ENCODE peak calls at places on chromosomes 1 and 21, in six cellular contexts. One of them, this sample, is unnamed.

GRCh38 chr1:245500546-245500945 is 345.8 kb downstream of the KIF26B start:
- DNase-seq in GM06990: no peak
- DNase-seq in thyroid gland: peak
- DNase-seq in esophagus squamous epithelium: no peak
- DNase-seq in HepG2: no peak
- DNase-seq in CD8-positive, alpha-beta memory T cell: no peak
- DNase-seq in this sample: peak

GRCh38 chr1:4048921-4049320 is 148.8 kb upstream of the C1orf174 start:
- DNase-seq in GM06990: no peak
- DNase-seq in thyroid gland: no peak
- DNase-seq in esophagus squamous epithelium: no peak
- DNase-seq in CD8-positive, alpha-beta memory T cell: no peak
- DNase-seq in HepG2: no peak
- DNase-seq in this sample: no peak

GRCh38 chr1:118773656-118774055 is 214.5 kb downstream of the TBX15 start:
- DNase-seq in thyroid gland: no peak
- DNase-seq in esophagus squamous epithelium: no peak
- DNase-seq in CD8-positive, alpha-beta memory T cell: no peak
- DNase-seq in GM06990: no peak
- DNase-seq in HepG2: no peak
- DNase-seq in this sample: no peak

GRCh38 chr21:14482165-14482564 is 64.0 kb downstream of the SAMSN1 start:
- DNase-seq in CD8-positive, alpha-beta memory T cell: no peak
- DNase-seq in esophagus squamous epithelium: no peak
- DNase-seq in GM06990: peak
- DNase-seq in HepG2: no peak
- DNase-seq in thyroid gland: no peak
- DNase-seq in this sample: no peak

GRCh38 chr1:67555487-67556296 is 125.5 kb upstream of the SERBP1 start:
- DNase-seq in GM06990: peak
- DNase-seq in esophagus squamous epithelium: no peak
- DNase-seq in HepG2: no peak
- DNase-seq in thyroid gland: no peak
- DNase-seq in CD8-positive, alpha-beta memory T cell: no peak
- DNase-seq in this sample: no peak

GRCh38 chr21:17585875-17586450 is 26.7 kb downstream of the BTG3 start:
- DNase-seq in HepG2: peak
- DNase-seq in CD8-positive, alpha-beta memory T cell: no peak
- DNase-seq in thyroid gland: no peak
- DNase-seq in GM06990: no peak
- DNase-seq in esophagus squamous epithelium: no peak
- DNase-seq in this sample: no peak

GRCh38 chr1:91406773-91407389 is 2.2 kb upstream of the HFM1 start:
- DNase-seq in GM06990: no peak
- DNase-seq in thyroid gland: no peak
- DNase-seq in esophagus squamous epithelium: no peak
- DNase-seq in HepG2: peak
- DNase-seq in CD8-positive, alpha-beta memory T cell: no peak
- DNase-seq in this sample: no peak

GRCh38 chr1:46580140-46580903 is 23.7 kb downstream of the MKNK1 start:
- DNase-seq in thyroid gland: no peak
- DNase-seq in HepG2: peak
- DNase-seq in CD8-positive, alpha-beta memory T cell: no peak
- DNase-seq in esophagus squamous epithelium: no peak
- DNase-seq in GM06990: no peak
- DNase-seq in this sample: no peak

GRCh38 chr1:153447498-153448170 is 12.8 kb downstream of the S100A7 start:
- DNase-seq in CD8-positive, alpha-beta memory T cell: no peak
- DNase-seq in thyroid gland: no peak
- DNase-seq in GM06990: no peak
- DNase-seq in HepG2: no peak
- DNase-seq in esophagus squamous epithelium: no peak
- DNase-seq in this sample: peak

GRCh38 chr21:45997205-45997494 is 15.6 kb downstream of the COL6A1 start:
- DNase-seq in GM06990: no peak
- DNase-seq in CD8-positive, alpha-beta memory T cell: no peak
- DNase-seq in esophagus squamous epithelium: no peak
- DNase-seq in HepG2: no peak
- DNase-seq in thyroid gland: no peak
- DNase-seq in this sample: no peak

GRCh38 chr1:207079706-207080246 is 8.9 kb upstream of the C4BPB start:
- DNase-seq in GM06990: no peak
- DNase-seq in CD8-positive, alpha-beta memory T cell: no peak
- DNase-seq in HepG2: no peak
- DNase-seq in esophagus squamous epithelium: no peak
- DNase-seq in thyroid gland: peak
- DNase-seq in this sample: no peak

GRCh38 chr1:201845331-201846083 is 16.6 kb downstream of the IPO9 start:
- DNase-seq in GM06990: no peak
- DNase-seq in HepG2: no peak
- DNase-seq in thyroid gland: no peak
- DNase-seq in CD8-positive, alpha-beta memory T cell: no peak
- DNase-seq in esophagus squamous epithelium: no peak
- DNase-seq in this sample: no peak

GRCh38 chr1:231748744-231749143 is 122.2 kb downstream of the DISC1 start:
- DNase-seq in CD8-positive, alpha-beta memory T cell: no peak
- DNase-seq in HepG2: peak
- DNase-seq in esophagus squamous epithelium: no peak
- DNase-seq in GM06990: no peak
- DNase-seq in thyroid gland: peak
- DNase-seq in this sample: no peak

GRCh38 chr1:198107041-198107440 is 49.8 kb upstream of the NEK7 start:
- DNase-seq in GM06990: no peak
- DNase-seq in HepG2: no peak
- DNase-seq in CD8-positive, alpha-beta memory T cell: no peak
- DNase-seq in thyroid gland: no peak
- DNase-seq in esophagus squamous epithelium: no peak
- DNase-seq in this sample: no peak

GRCh38 chr1:75672528-75673393 is 51.7 kb upstream of the ACADM start:
- DNase-seq in GM06990: no peak
- DNase-seq in thyroid gland: peak
- DNase-seq in CD8-positive, alpha-beta memory T cell: no peak
- DNase-seq in esophagus squamous epithelium: no peak
- DNase-seq in HepG2: peak
- DNase-seq in this sample: peak

GRCh38 chr1:19068639-19069276 is 112.3 kb upstream of the IFFO2 start:
- DNase-seq in CD8-positive, alpha-beta memory T cell: no peak
- DNase-seq in thyroid gland: no peak
- DNase-seq in esophagus squamous epithelium: no peak
- DNase-seq in GM06990: no peak
- DNase-seq in HepG2: no peak
- DNase-seq in this sample: no peak

GRCh38 chr1:182392045-182393028 is 747 bp upstream of the GLUL start:
- DNase-seq in GM06990: no peak
- DNase-seq in thyroid gland: no peak
- DNase-seq in CD8-positive, alpha-beta memory T cell: peak
- DNase-seq in esophagus squamous epithelium: no peak
- DNase-seq in HepG2: no peak
- DNase-seq in this sample: no peak

GRCh38 chr1:61828814-61829213 is 86.5 kb downstream of the PATJ start:
- DNase-seq in GM06990: no peak
- DNase-seq in CD8-positive, alpha-beta memory T cell: no peak
- DNase-seq in esophagus squamous epithelium: no peak
- DNase-seq in thyroid gland: no peak
- DNase-seq in HepG2: no peak
- DNase-seq in this sample: no peak

GRCh38 chr1:53344921-53345838 is 17.3 kb upstream of the LRP8 start:
- DNase-seq in GM06990: peak
- DNase-seq in thyroid gland: no peak
- DNase-seq in HepG2: no peak
- DNase-seq in CD8-positive, alpha-beta memory T cell: no peak
- DNase-seq in esophagus squamous epithelium: no peak
- DNase-seq in this sample: no peak

GRCh38 chr1:59707216-59707615 is 107.5 kb upstream of the HOOK1 start:
- DNase-seq in esophagus squamous epithelium: no peak
- DNase-seq in GM06990: no peak
- DNase-seq in HepG2: no peak
- DNase-seq in CD8-positive, alpha-beta memory T cell: no peak
- DNase-seq in thyroid gland: no peak
- DNase-seq in this sample: peak

GRCh38 chr1:29991815-29992214 is 731.6 kb downstream of the MATN1 start:
- DNase-seq in HepG2: no peak
- DNase-seq in thyroid gland: no peak
- DNase-seq in esophagus squamous epithelium: no peak
- DNase-seq in CD8-positive, alpha-beta memory T cell: no peak
- DNase-seq in GM06990: no peak
- DNase-seq in this sample: no peak

GRCh38 chr1:2194319-2194897 is at the start of gene FAAP20:
- DNase-seq in CD8-positive, alpha-beta memory T cell: no peak
- DNase-seq in esophagus squamous epithelium: no peak
- DNase-seq in thyroid gland: no peak
- DNase-seq in HepG2: peak
- DNase-seq in GM06990: no peak
- DNase-seq in this sample: no peak

GRCh38 chr21:42026072-42026415 is 15.9 kb upstream of the ZBTB21 start:
- DNase-seq in HepG2: no peak
- DNase-seq in GM06990: no peak
- DNase-seq in esophagus squamous epithelium: no peak
- DNase-seq in CD8-positive, alpha-beta memory T cell: no peak
- DNase-seq in thyroid gland: no peak
- DNase-seq in this sample: no peak

GRCh38 chr1:21449906-21450305 is 10.0 kb downstream of the NBPF3 start:
- DNase-seq in thyroid gland: no peak
- DNase-seq in GM06990: no peak
- DNase-seq in CD8-positive, alpha-beta memory T cell: no peak
- DNase-seq in esophagus squamous epithelium: no peak
- DNase-seq in HepG2: no peak
- DNase-seq in this sample: no peak

GRCh38 chr1:92934395-92935378 is 26.6 kb downstream of the DIPK1A start:
- DNase-seq in CD8-positive, alpha-beta memory T cell: no peak
- DNase-seq in GM06990: no peak
- DNase-seq in thyroid gland: no peak
- DNase-seq in HepG2: no peak
- DNase-seq in esophagus squamous epithelium: no peak
- DNase-seq in this sample: peak

GRCh38 chr1:92927870-92928269 is 33.4 kb downstream of the DIPK1A start:
- DNase-seq in CD8-positive, alpha-beta memory T cell: no peak
- DNase-seq in esophagus squamous epithelium: no peak
- DNase-seq in GM06990: no peak
- DNase-seq in HepG2: no peak
- DNase-seq in thyroid gland: no peak
- DNase-seq in this sample: no peak

GRCh38 chr1:92933459-92933858 is 27.8 kb downstream of the DIPK1A start:
- DNase-seq in GM06990: no peak
- DNase-seq in CD8-positive, alpha-beta memory T cell: no peak
- DNase-seq in esophagus squamous epithelium: no peak
- DNase-seq in HepG2: no peak
- DNase-seq in thyroid gland: no peak
- DNase-seq in this sample: no peak

GRCh38 chr1:92929461-92929860 is 31.8 kb downstream of the DIPK1A start:
- DNase-seq in CD8-positive, alpha-beta memory T cell: no peak
- DNase-seq in GM06990: no peak
- DNase-seq in thyroid gland: no peak
- DNase-seq in esophagus squamous epithelium: no peak
- DNase-seq in HepG2: no peak
- DNase-seq in this sample: no peak

DNA sequence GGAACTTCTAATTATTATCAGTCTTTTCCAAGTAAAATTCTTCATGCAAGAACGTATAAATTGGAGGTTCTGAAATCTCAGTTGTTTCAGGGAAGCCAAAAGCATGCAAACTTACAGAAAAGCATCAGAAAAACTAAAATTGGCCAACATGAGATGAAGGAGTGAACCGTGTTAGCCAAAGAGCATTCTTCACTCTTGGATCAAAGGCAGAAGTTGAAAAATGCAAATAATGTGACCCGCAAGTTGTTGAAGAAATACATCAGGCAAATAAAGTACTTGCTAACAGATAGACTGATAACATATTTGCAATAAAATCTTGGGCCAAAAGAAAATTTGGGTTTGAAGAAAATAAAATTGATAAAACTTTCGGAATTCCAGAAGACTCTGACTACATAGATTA is 29.6 kb downstream of the DIPK1A start:
- DNase-seq in CD8-positive, alpha-beta memory T cell: no peak
- DNase-seq in HepG2: no peak
- DNase-seq in GM06990: no peak
- DNase-seq in thyroid gland: no peak
- DNase-seq in esophagus squamous epithelium: no peak
- DNase-seq in this sample: no peak
- H3K4me3 ChIP-seq in CD8-positive, alpha-beta memory T cell: no peak
- H3K4me3 ChIP-seq in HepG2: no peak
- H3K4me3 ChIP-seq in GM06990: no peak
- H3K4me3 ChIP-seq in thyroid gland: no peak
- H3K4me3 ChIP-seq in esophagus squamous epithelium: no peak
- H3K4me3 ChIP-seq in this sample: no peak

GRCh38 chr1:40315795-40316594 is 1.1 kb downstream of the COL9A2 start:
- DNase-seq in CD8-positive, alpha-beta memory T cell: no peak
- DNase-seq in esophagus squamous epithelium: no peak
- DNase-seq in GM06990: peak
- DNase-seq in HepG2: no peak
- DNase-seq in thyroid gland: peak
- DNase-seq in this sample: no peak

GRCh38 chr1:40318970-40319621 is 2.0 kb upstream of the COL9A2 start:
- DNase-seq in CD8-positive, alpha-beta memory T cell: no peak
- DNase-seq in esophagus squamous epithelium: no peak
- DNase-seq in HepG2: no peak
- DNase-seq in thyroid gland: no peak
- DNase-seq in GM06990: no peak
- DNase-seq in this sample: no peak

GRCh38 chr1:40316595-40317393 is at the start of gene COL9A2:
- DNase-seq in HepG2: peak
- DNase-seq in esophagus squamous epithelium: no peak
- DNase-seq in thyroid gland: peak
- DNase-seq in CD8-positive, alpha-beta memory T cell: peak
- DNase-seq in GM06990: peak
- DNase-seq in this sample: no peak

GRCh38 chr1:40318476-40318875 is 1.4 kb upstream of the COL9A2 start:
- DNase-seq in CD8-positive, alpha-beta memory T cell: no peak
- DNase-seq in HepG2: no peak
- DNase-seq in GM06990: no peak
- DNase-seq in thyroid gland: no peak
- DNase-seq in esophagus squamous epithelium: no peak
- DNase-seq in this sample: no peak

GRCh38 chr1:40317394-40318074 is 448 bp upstream of the COL9A2 start:
- DNase-seq in GM06990: no peak
- DNase-seq in CD8-positive, alpha-beta memory T cell: no peak
- DNase-seq in esophagus squamous epithelium: no peak
- DNase-seq in thyroid gland: no peak
- DNase-seq in HepG2: no peak
- DNase-seq in this sample: no peak
- H3K4me3 ChIP-seq in GM06990: no peak
- H3K4me3 ChIP-seq in CD8-positive, alpha-beta memory T cell: no peak
- H3K4me3 ChIP-seq in esophagus squamous epithelium: no peak
- H3K4me3 ChIP-seq in thyroid gland: peak
- H3K4me3 ChIP-seq in HepG2: peak
- H3K4me3 ChIP-seq in this sample: no peak

GRCh38 chr1:35120458-35121133 is 41.4 kb downstream of the ZMYM1 start:
- DNase-seq in HepG2: peak
- DNase-seq in thyroid gland: peak
- DNase-seq in esophagus squamous epithelium: no peak
- DNase-seq in CD8-positive, alpha-beta memory T cell: no peak
- DNase-seq in GM06990: peak
- DNase-seq in this sample: no peak
- H3K4me3 ChIP-seq in HepG2: peak
- H3K4me3 ChIP-seq in thyroid gland: peak
- H3K4me3 ChIP-seq in esophagus squamous epithelium: peak
- H3K4me3 ChIP-seq in CD8-positive, alpha-beta memory T cell: no peak
- H3K4me3 ChIP-seq in GM06990: peak
- H3K4me3 ChIP-seq in this sample: peak

GRCh38 chr1:155131846-155132245 is 3.8 kb upstream of the SLC50A1 start:
- DNase-seq in CD8-positive, alpha-beta memory T cell: no peak
- DNase-seq in HepG2: no peak
- DNase-seq in GM06990: no peak
- DNase-seq in esophagus squamous epithelium: no peak
- DNase-seq in thyroid gland: no peak
- DNase-seq in this sample: no peak
- H3K4me3 ChIP-seq in CD8-positive, alpha-beta memory T cell: no peak
- H3K4me3 ChIP-seq in HepG2: peak
- H3K4me3 ChIP-seq in GM06990: no peak
- H3K4me3 ChIP-seq in esophagus squamous epithelium: no peak
- H3K4me3 ChIP-seq in thyroid gland: no peak
- H3K4me3 ChIP-seq in this sample: no peak

GRCh38 chr1:54490361-54491248 is 57.4 kb upstream of the ACOT11 start:
- DNase-seq in thyroid gland: peak
- DNase-seq in GM06990: no peak
- DNase-seq in HepG2: no peak
- DNase-seq in CD8-positive, alpha-beta memory T cell: no peak
- DNase-seq in esophagus squamous epithelium: no peak
- DNase-seq in this sample: no peak
- H3K4me3 ChIP-seq in thyroid gland: no peak
- H3K4me3 ChIP-seq in GM06990: no peak
- H3K4me3 ChIP-seq in HepG2: no peak
- H3K4me3 ChIP-seq in CD8-positive, alpha-beta memory T cell: no peak
- H3K4me3 ChIP-seq in esophagus squamous epithelium: no peak
- H3K4me3 ChIP-seq in this sample: no peak